ENCODE peak calls at places on chromosome 17, in six cellular contexts. One of them, this sample, is unnamed.

GRCh38 chr17:77129568-77130301 is 11.0 kb upstream of the SEC14L1 start:
- DNase-seq in colonic mucosa: no peak
- DNase-seq in CD4-positive, alpha-beta T cell: no peak
- DNase-seq in CD8-positive, alpha-beta T cell: no peak
- DNase-seq in kidney epithelial cell: no peak
- DNase-seq in suprapubic skin: no peak
- DNase-seq in this sample: no peak

GRCh38 chr17:63347475-63347874 is 98.6 kb downstream of the CYB561 start:
- DNase-seq in suprapubic skin: no peak
- DNase-seq in colonic mucosa: no peak
- DNase-seq in kidney epithelial cell: no peak
- DNase-seq in CD4-positive, alpha-beta T cell: no peak
- DNase-seq in CD8-positive, alpha-beta T cell: no peak
- DNase-seq in this sample: no peak

GRCh38 chr17:18324140-18325049 is 9.3 kb downstream of the SMCR8 start:
- DNase-seq in colonic mucosa: no peak
- DNase-seq in kidney epithelial cell: no peak
- DNase-seq in suprapubic skin: no peak
- DNase-seq in CD8-positive, alpha-beta T cell: no peak
- DNase-seq in CD4-positive, alpha-beta T cell: no peak
- DNase-seq in this sample: no peak

GRCh38 chr17:38578641-38579480 is 26.9 kb downstream of the SRCIN1 start:
- DNase-seq in suprapubic skin: no peak
- DNase-seq in colonic mucosa: no peak
- DNase-seq in kidney epithelial cell: no peak
- DNase-seq in CD4-positive, alpha-beta T cell: no peak
- DNase-seq in CD8-positive, alpha-beta T cell: no peak
- DNase-seq in this sample: peak; percentile 56

GRCh38 chr17:78401246-78401645 is 22.8 kb downstream of the PGS1 start:
- DNase-seq in CD4-positive, alpha-beta T cell: no peak
- DNase-seq in colonic mucosa: no peak
- DNase-seq in kidney epithelial cell: no peak
- DNase-seq in CD8-positive, alpha-beta T cell: no peak
- DNase-seq in suprapubic skin: no peak
- DNase-seq in this sample: no peak

GRCh38 chr17:74386397-74386796 is 19.1 kb downstream of the GPR142 start:
- DNase-seq in kidney epithelial cell: no peak
- DNase-seq in colonic mucosa: no peak
- DNase-seq in CD4-positive, alpha-beta T cell: no peak
- DNase-seq in CD8-positive, alpha-beta T cell: no peak
- DNase-seq in suprapubic skin: no peak
- DNase-seq in this sample: no peak

GRCh38 chr17:45814622-45815606 is 29.8 kb upstream of the SPPL2C start:
- DNase-seq in kidney epithelial cell: no peak
- DNase-seq in suprapubic skin: no peak
- DNase-seq in colonic mucosa: no peak
- DNase-seq in CD4-positive, alpha-beta T cell: no peak
- DNase-seq in CD8-positive, alpha-beta T cell: no peak
- DNase-seq in this sample: no peak

GRCh38 chr17:73791121-73791520 is 146.9 kb upstream of the SDK2 start:
- DNase-seq in suprapubic skin: no peak
- DNase-seq in CD8-positive, alpha-beta T cell: no peak
- DNase-seq in CD4-positive, alpha-beta T cell: no peak
- DNase-seq in colonic mucosa: no peak
- DNase-seq in kidney epithelial cell: no peak
- DNase-seq in this sample: no peak

GRCh38 chr17:45240905-45241314 is 19.2 kb downstream of the FMNL1 start:
- DNase-seq in kidney epithelial cell: no peak
- DNase-seq in suprapubic skin: no peak
- DNase-seq in colonic mucosa: no peak
- DNase-seq in CD4-positive, alpha-beta T cell: no peak
- DNase-seq in CD8-positive, alpha-beta T cell: no peak
- DNase-seq in this sample: no peak

GRCh38 chr17:5237541-5238016 is 2.9 kb upstream of the SCIMP start:
- DNase-seq in CD8-positive, alpha-beta T cell: no peak
- DNase-seq in colonic mucosa: peak; percentile 74
- DNase-seq in CD4-positive, alpha-beta T cell: peak; percentile 1
- DNase-seq in suprapubic skin: no peak
- DNase-seq in kidney epithelial cell: no peak
- DNase-seq in this sample: peak; percentile 36

GRCh38 chr17:156094-156621 is 18.8 kb downstream of the SCGB1C2 start:
- DNase-seq in CD4-positive, alpha-beta T cell: no peak
- DNase-seq in suprapubic skin: peak; percentile 78
- DNase-seq in CD8-positive, alpha-beta T cell: no peak
- DNase-seq in colonic mucosa: no peak
- DNase-seq in kidney epithelial cell: no peak
- DNase-seq in this sample: peak; percentile 7

GRCh38 chr17:51056813-51057510 is 63.7 kb downstream of the SPAG9 start:
- DNase-seq in colonic mucosa: peak; percentile 36
- DNase-seq in CD4-positive, alpha-beta T cell: peak; percentile 8
- DNase-seq in kidney epithelial cell: peak; percentile 70
- DNase-seq in suprapubic skin: no peak
- DNase-seq in CD8-positive, alpha-beta T cell: no peak
- DNase-seq in this sample: peak; percentile 37

GRCh38 chr17:39174907-39175694 is 9.1 kb upstream of the ARL5C start:
- DNase-seq in colonic mucosa: peak; percentile 72
- DNase-seq in CD4-positive, alpha-beta T cell: peak; percentile 75
- DNase-seq in kidney epithelial cell: no peak
- DNase-seq in suprapubic skin: peak; percentile 91
- DNase-seq in CD8-positive, alpha-beta T cell: peak; percentile 56
- DNase-seq in this sample: peak; percentile 83

GRCh38 chr17:46821482-46822387 is 3.2 kb upstream of the WNT3 start:
- DNase-seq in suprapubic skin: no peak
- DNase-seq in colonic mucosa: no peak
- DNase-seq in CD8-positive, alpha-beta T cell: no peak
- DNase-seq in CD4-positive, alpha-beta T cell: no peak
- DNase-seq in kidney epithelial cell: no peak
- DNase-seq in this sample: no peak

GRCh38 chr17:51016099-51016498 is 104.6 kb downstream of the SPAG9 start:
- DNase-seq in kidney epithelial cell: no peak
- DNase-seq in colonic mucosa: no peak
- DNase-seq in CD4-positive, alpha-beta T cell: no peak
- DNase-seq in suprapubic skin: no peak
- DNase-seq in CD8-positive, alpha-beta T cell: no peak
- DNase-seq in this sample: no peak

GRCh38 chr17:38733315-38734234 is 3.4 kb downstream of the CISD3 start:
- DNase-seq in kidney epithelial cell: no peak
- DNase-seq in suprapubic skin: no peak
- DNase-seq in colonic mucosa: no peak
- DNase-seq in CD4-positive, alpha-beta T cell: no peak
- DNase-seq in CD8-positive, alpha-beta T cell: no peak
- DNase-seq in this sample: no peak

GRCh38 chr17:35801583-35802224 is 6.3 kb upstream of the MMP28 start:
- DNase-seq in colonic mucosa: peak; percentile 81
- DNase-seq in CD4-positive, alpha-beta T cell: no peak
- DNase-seq in suprapubic skin: no peak
- DNase-seq in kidney epithelial cell: no peak
- DNase-seq in CD8-positive, alpha-beta T cell: no peak
- DNase-seq in this sample: peak; percentile 24

GRCh38 chr17:15273141-15273793 is 8.1 kb upstream of the PMP22 start:
- DNase-seq in suprapubic skin: no peak
- DNase-seq in CD8-positive, alpha-beta T cell: no peak
- DNase-seq in CD4-positive, alpha-beta T cell: no peak
- DNase-seq in colonic mucosa: no peak
- DNase-seq in kidney epithelial cell: no peak
- DNase-seq in this sample: no peak

GRCh38 chr17:72351884-72352346 is 231.1 kb downstream of the SOX9 start:
- DNase-seq in suprapubic skin: no peak
- DNase-seq in CD4-positive, alpha-beta T cell: no peak
- DNase-seq in kidney epithelial cell: no peak
- DNase-seq in CD8-positive, alpha-beta T cell: no peak
- DNase-seq in colonic mucosa: no peak
- DNase-seq in this sample: no peak

GRCh38 chr17:14308965-14309879 is 8.3 kb downstream of the HS3ST3B1 start:
- DNase-seq in colonic mucosa: peak; percentile 88
- DNase-seq in CD4-positive, alpha-beta T cell: peak; percentile 90
- DNase-seq in suprapubic skin: peak; percentile 90
- DNase-seq in kidney epithelial cell: peak; percentile 82
- DNase-seq in CD8-positive, alpha-beta T cell: peak; percentile 79
- DNase-seq in this sample: peak; percentile 98

GRCh38 chr17:3801043-3801746 is at the start of gene ITGAE:
- DNase-seq in CD4-positive, alpha-beta T cell: no peak
- DNase-seq in CD8-positive, alpha-beta T cell: no peak
- DNase-seq in colonic mucosa: no peak
- DNase-seq in kidney epithelial cell: no peak
- DNase-seq in suprapubic skin: no peak
- DNase-seq in this sample: no peak

GRCh38 chr17:8610558-8610957 is 20.0 kb downstream of the MYH10 start:
- DNase-seq in suprapubic skin: no peak
- DNase-seq in CD4-positive, alpha-beta T cell: no peak
- DNase-seq in CD8-positive, alpha-beta T cell: no peak
- DNase-seq in kidney epithelial cell: no peak
- DNase-seq in colonic mucosa: no peak
- DNase-seq in this sample: no peak

GRCh38 chr17:19482571-19482970 is 51.1 kb upstream of the SLC47A1 start:
- DNase-seq in suprapubic skin: no peak
- DNase-seq in CD8-positive, alpha-beta T cell: no peak
- DNase-seq in CD4-positive, alpha-beta T cell: no peak
- DNase-seq in colonic mucosa: no peak
- DNase-seq in kidney epithelial cell: no peak
- DNase-seq in this sample: no peak

GRCh38 chr17:11899494-11899893 is 97.8 kb downstream of the ZNF18 start:
- DNase-seq in CD8-positive, alpha-beta T cell: no peak
- DNase-seq in kidney epithelial cell: no peak
- DNase-seq in CD4-positive, alpha-beta T cell: no peak
- DNase-seq in colonic mucosa: no peak
- DNase-seq in suprapubic skin: no peak
- DNase-seq in this sample: no peak

GRCh38 chr17:30074726-30075125 is 41.9 kb upstream of the NSRP1 start:
- DNase-seq in colonic mucosa: no peak
- DNase-seq in CD8-positive, alpha-beta T cell: no peak
- DNase-seq in kidney epithelial cell: no peak
- DNase-seq in CD4-positive, alpha-beta T cell: no peak
- DNase-seq in suprapubic skin: no peak
- DNase-seq in this sample: no peak

DNA sequence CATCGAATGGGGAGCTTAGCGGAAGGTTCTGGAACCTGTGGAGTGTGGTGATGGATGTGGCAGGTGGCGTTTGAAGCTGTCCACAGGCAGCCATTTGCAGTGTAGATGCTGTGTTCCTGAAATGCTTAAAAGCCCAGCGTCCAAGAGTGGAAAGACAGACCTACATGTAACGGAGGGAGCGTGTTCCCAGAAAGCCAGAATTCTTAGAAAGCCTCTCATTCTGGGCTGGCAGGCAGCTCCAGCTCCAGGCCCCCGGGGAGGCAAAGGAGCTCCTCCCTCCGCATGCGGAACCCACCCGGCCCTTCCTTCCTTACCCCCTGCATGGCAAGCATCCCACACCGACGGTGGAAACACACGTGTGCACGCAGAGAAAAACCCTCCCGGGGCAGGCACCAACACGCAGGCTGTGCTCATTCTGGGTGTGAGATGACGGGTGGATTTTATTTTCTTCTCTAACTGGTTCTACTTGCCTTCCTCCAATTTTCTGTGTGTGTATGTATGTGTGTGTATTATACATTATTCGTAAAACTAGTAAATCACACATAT is 22.0 kb downstream of the CARD14 start:
- DNase-seq in colonic mucosa: no peak
- DNase-seq in CD8-positive, alpha-beta T cell: no peak
- DNase-seq in suprapubic skin: no peak
- DNase-seq in CD4-positive, alpha-beta T cell: no peak
- DNase-seq in kidney epithelial cell: no peak
- DNase-seq in this sample: no peak
- TF ChIP-seq CTCF in colonic mucosa: no peak
- TF ChIP-seq CTCF in CD8-positive, alpha-beta T cell: no peak
- TF ChIP-seq CTCF in suprapubic skin: no peak
- TF ChIP-seq CTCF in CD4-positive, alpha-beta T cell: no peak
- TF ChIP-seq CTCF in kidney epithelial cell: no peak
- TF ChIP-seq CTCF in this sample: no peak

GRCh38 chr17:75752405-75753192 is 12.4 kb downstream of the GALK1 start:
- DNase-seq in suprapubic skin: no peak
- DNase-seq in kidney epithelial cell: no peak
- DNase-seq in CD8-positive, alpha-beta T cell: no peak
- DNase-seq in CD4-positive, alpha-beta T cell: no peak
- DNase-seq in colonic mucosa: no peak
- DNase-seq in this sample: no peak
- TF ChIP-seq CTCF in suprapubic skin: no peak
- TF ChIP-seq CTCF in kidney epithelial cell: no peak
- TF ChIP-seq CTCF in CD8-positive, alpha-beta T cell: no peak
- TF ChIP-seq CTCF in CD4-positive, alpha-beta T cell: no peak
- TF ChIP-seq CTCF in colonic mucosa: no peak
- TF ChIP-seq CTCF in this sample: no peak

GRCh38 chr17:81509048-81509686 is 3.4 kb downstream of the ACTG1 start:
- DNase-seq in colonic mucosa: peak; percentile 59
- DNase-seq in kidney epithelial cell: no peak
- DNase-seq in suprapubic skin: no peak
- DNase-seq in CD8-positive, alpha-beta T cell: no peak
- DNase-seq in CD4-positive, alpha-beta T cell: no peak
- DNase-seq in this sample: no peak
- TF ChIP-seq CTCF in colonic mucosa: no peak
- TF ChIP-seq CTCF in kidney epithelial cell: no peak
- TF ChIP-seq CTCF in suprapubic skin: no peak
- TF ChIP-seq CTCF in CD8-positive, alpha-beta T cell: no peak
- TF ChIP-seq CTCF in CD4-positive, alpha-beta T cell: no peak
- TF ChIP-seq CTCF in this sample: no peak

GRCh38 chr17:43905985-43906852 is 1.1 kb downstream of the MPP2 start:
- DNase-seq in suprapubic skin: peak; percentile 91
- DNase-seq in colonic mucosa: peak; percentile 58
- DNase-seq in kidney epithelial cell: no peak
- DNase-seq in CD8-positive, alpha-beta T cell: no peak
- DNase-seq in CD4-positive, alpha-beta T cell: peak; percentile 33
- DNase-seq in this sample: peak; percentile 92

GRCh38 chr17:43905400-43905984 is 1.8 kb downstream of the MPP2 start:
- DNase-seq in colonic mucosa: no peak
- DNase-seq in kidney epithelial cell: no peak
- DNase-seq in suprapubic skin: no peak
- DNase-seq in CD4-positive, alpha-beta T cell: no peak
- DNase-seq in CD8-positive, alpha-beta T cell: no peak
- DNase-seq in this sample: no peak

GRCh38 chr17:43906951-43907424 is 348 bp downstream of the MPP2 start:
- DNase-seq in CD8-positive, alpha-beta T cell: no peak
- DNase-seq in suprapubic skin: no peak
- DNase-seq in colonic mucosa: no peak
- DNase-seq in CD4-positive, alpha-beta T cell: peak; percentile 13
- DNase-seq in kidney epithelial cell: no peak
- DNase-seq in this sample: no peak

GRCh38 chr17:43908111-43908721 is 880 bp upstream of the MPP2 start:
- DNase-seq in CD8-positive, alpha-beta T cell: no peak
- DNase-seq in kidney epithelial cell: no peak
- DNase-seq in suprapubic skin: no peak
- DNase-seq in CD4-positive, alpha-beta T cell: peak; percentile 50
- DNase-seq in colonic mucosa: peak; percentile 73
- DNase-seq in this sample: peak; percentile 74

DNA sequence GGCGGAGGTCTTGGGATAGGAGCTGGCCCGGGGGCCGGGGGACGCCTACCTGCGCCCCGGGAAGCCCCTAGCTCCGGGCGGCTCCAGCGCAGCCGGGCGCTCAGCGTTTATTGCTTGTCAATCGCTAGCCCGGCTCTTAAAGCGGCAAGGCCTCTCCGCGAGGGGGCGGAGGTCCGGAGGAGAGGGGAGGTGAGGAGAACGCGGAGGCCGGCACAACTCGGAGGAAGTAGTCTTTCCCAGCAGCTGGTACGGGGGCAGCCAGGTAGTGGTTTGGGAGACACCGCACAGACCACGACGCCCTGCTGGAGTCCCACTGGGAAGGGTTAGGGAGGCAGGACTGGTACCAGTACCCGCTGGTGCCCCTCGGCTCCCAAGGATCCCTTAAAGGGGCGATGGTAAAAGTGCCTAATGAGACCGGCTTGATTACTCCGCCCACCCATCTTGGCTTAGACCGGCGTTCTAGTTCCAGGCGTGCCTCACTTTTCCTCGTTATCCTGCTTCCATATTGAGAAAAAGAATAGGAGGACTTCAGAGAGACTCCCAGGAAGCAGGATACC is at the start of gene MPP2:
- DNase-seq in CD8-positive, alpha-beta T cell: peak; percentile 34
- DNase-seq in kidney epithelial cell: no peak
- DNase-seq in CD4-positive, alpha-beta T cell: peak; percentile 53
- DNase-seq in suprapubic skin: peak; percentile 86
- DNase-seq in colonic mucosa: peak; percentile 67
- DNase-seq in this sample: peak; percentile 94
- TF ChIP-seq CTCF in CD8-positive, alpha-beta T cell: no peak
- TF ChIP-seq CTCF in kidney epithelial cell: peak; percentile 15
- TF ChIP-seq CTCF in CD4-positive, alpha-beta T cell: peak; percentile 24
- TF ChIP-seq CTCF in suprapubic skin: peak; percentile 17
- TF ChIP-seq CTCF in colonic mucosa: no peak
- TF ChIP-seq CTCF in this sample: peak; percentile 11